ENCODE peak calls at places on chromosomes 7 and 10, in four cellular contexts. N is heart right ventricle, Z is DND-41, F is kidney epithelial cell. M is an unnamed sample.

GRCh38 chr7:21076579-21076978 is 289.9 kb upstream of the SP8 start:
- DNase-seq in N (no peak), Z (no peak), F (no peak), M (no peak)

GRCh38 chr7:88546808-88547207 is 212.7 kb upstream of the ZNF804B start:
- DNase-seq in N (no peak), Z (peak), F (no peak), M (peak)

GRCh38 chr10:69498711-69499471 is 47.6 kb downstream of the TSPAN15 start:
- DNase-seq in N (no peak), Z (no peak), F (no peak), M (no peak)

GRCh38 chr7:132580277-132580676 is 4.0 kb upstream of the PLXNA4 start:
- DNase-seq in N (no peak), Z (no peak), F (no peak), M (peak)

GRCh38 chr7:40793132-40793531 is 658.3 kb downstream of the SUGCT start:
- DNase-seq in N (no peak), Z (no peak), F (peak), M (no peak)

GRCh38 chr7:41885748-41886147 is 182.9 kb upstream of the INHBA start:
- DNase-seq in N (no peak), Z (no peak), F (no peak), M (no peak)

GRCh38 chr7:87047-87446 is 105.3 kb upstream of the FAM20C start:
- DNase-seq in N (no peak), Z (no peak), F (no peak), M (no peak)

GRCh38 chr7:767580-767940 is 40.5 kb upstream of the PRKAR1B start:
- DNase-seq in N (no peak), Z (no peak), F (peak), M (no peak)

GRCh38 chr10:44992070-44992731 is 8.5 kb upstream of the ZNF22 start:
- DNase-seq in N (no peak), Z (peak), F (no peak), M (no peak)

GRCh38 chr7:76054129-76055120 is 6.5 kb downstream of the MDH2 start:
- DNase-seq in N (no peak), Z (no peak), F (peak), M (peak)

DNA sequence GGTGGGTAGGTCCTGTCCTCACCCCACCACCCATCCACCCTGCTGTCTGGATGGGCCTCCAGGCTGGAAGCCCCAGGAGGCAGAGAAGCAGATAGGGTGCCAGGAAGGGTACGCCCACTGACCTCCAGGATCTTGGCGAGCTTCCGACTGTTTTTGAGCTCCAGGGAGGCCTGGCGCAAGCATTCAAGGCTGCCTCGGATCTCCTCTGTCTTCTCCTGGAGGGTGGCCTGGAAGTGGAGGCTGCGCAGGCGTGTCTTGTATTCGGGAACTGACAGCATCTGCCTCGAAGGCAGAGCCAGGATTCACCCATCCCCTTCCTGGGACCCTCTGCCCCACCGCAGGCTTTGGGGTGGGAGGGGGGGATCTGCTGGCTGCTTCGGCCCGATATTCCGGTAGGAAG is 48.4 kb downstream of the GRID2IP start:
- DNase-seq in N (no peak), Z (no peak), F (no peak), M (no peak)
- H3K4me3 ChIP-seq in N (peak), Z (no peak), F (no peak), M (no peak)

DNA sequence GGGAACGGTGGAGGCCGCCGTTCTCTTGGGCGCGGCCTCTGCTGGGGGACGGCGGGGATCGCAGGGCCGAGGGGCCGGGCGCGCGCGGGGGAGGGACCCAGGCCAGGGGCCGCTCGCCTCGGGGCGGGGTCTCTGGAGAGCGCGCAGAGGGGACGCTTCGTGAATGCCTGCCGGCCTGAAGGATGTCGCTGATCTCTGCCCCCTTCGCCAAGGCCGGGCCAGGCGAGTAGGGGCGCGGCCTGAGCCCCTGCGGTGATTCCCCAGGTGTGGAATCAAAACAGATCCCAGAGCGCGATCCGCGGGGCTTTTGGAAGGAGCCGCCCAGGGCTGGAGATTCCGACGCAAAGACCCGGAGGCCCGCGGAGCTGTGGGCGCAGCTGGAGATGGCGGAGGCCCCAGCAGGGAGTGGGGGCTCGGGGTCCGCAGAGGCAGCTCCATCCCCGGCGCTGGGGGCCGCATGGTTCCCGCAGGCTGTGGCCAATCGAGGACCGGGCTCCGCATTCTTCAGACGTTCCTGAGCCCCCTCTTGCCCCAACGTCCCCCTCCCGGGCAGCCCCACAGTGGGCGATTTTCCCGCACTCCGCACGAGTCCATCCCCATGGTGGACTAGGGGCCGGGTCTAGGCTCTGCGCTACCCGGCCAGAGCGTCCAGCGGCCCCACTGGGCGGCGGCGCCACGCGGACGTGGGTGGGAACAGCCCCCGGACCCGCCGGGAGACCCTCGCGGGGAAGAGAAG is 166.0 kb downstream of the ACTR3B start:
- DNase-seq in N (no peak), Z (no peak), F (no peak), M (no peak)
- TF ChIP-seq CTCF in N (no peak), Z (no peak), F (no peak), M (no peak)

GRCh38 chr7:77800158-77800557 is 1.6 kb downstream of the PHTF2 start:
- DNase-seq in N (no peak), Z (no peak), F (no peak), M (peak)
- H3K4me3 ChIP-seq in N (no peak), Z (peak), F (no peak), M (peak)

DNA sequence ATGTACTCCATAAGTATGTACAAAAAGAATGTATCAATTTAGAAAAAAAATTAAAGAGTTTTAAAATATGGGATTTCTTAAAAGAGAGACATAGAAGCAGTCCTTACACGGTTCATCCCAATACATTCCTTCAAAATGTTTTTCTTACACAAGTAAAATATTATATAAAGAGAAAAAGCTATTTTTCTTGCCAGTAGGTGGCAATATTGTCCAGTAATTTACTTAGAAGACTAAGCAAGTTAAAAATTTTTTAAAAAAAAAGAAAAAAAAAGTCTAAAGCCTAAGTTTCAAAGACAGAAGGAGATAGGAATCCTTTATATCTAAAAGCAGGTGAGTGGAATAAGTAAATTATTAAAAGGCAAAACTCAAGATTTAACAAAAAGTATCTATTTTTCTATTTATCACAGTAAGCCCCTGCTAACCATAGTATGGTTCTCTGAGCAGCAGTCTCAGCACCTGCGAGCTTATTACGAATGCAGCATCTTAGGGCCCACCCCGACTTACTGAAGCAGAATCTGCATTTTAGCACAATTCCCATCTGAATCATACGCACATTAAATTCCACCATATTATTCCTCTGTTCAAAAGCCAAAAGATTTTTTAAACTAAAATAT is 240.6 kb downstream of the DGKI start:
- DNase-seq in N (no peak), Z (no peak), F (peak), M (peak)
- TF ChIP-seq CTCF in N (peak), Z (peak), F (peak), M (peak)

GRCh38 chr7:100509213-100509612 is 25.5 kb downstream of the NYAP1 start:
- DNase-seq in N (no peak), Z (no peak), F (peak), M (no peak)

GRCh38 chr7:100506356-100506930 is 22.7 kb downstream of the NYAP1 start:
- DNase-seq in N (no peak), Z (no peak), F (no peak), M (no peak)

GRCh38 chr7:100504887-100505611 is 21.3 kb downstream of the NYAP1 start:
- DNase-seq in N (no peak), Z (no peak), F (no peak), M (no peak)

DNA sequence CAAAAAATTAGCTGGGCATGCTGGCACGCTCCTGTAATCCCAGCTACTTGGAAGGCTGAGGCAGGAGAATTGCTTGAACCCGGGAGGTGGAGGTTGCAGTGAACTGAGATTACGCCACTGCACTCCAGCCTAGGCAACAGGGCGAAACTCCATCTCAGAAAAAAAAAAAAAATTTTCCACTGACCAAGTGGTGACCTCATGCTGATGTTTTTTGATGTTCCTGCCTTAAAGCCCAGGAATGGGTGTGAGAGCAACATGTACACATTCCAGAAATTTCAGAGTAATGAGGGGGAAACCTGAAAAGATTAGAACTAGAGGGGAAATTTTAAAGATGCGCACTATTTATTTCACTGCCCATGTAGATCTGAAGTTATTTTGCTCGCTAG is 19.6 kb downstream of the NYAP1 start:
- DNase-seq in N (no peak), Z (no peak), F (peak), M (no peak)
- H3K4me3 ChIP-seq in N (no peak), Z (no peak), F (no peak), M (no peak)

M was measured in GM12865.